ENCODE peak calls at places on chromosome 20, in five cellular contexts. W is PC-3, A is colonic mucosa, T is fibroblast of lung, I is MM.1S. D is an unnamed sample. For H3K36me3, the result is how much of the 10 kb centered on the place peaks cover.

GRCh38 chr20:38900606-38901005 is 25.6 kb upstream of the FAM83D start:
- DNase-seq in I (no peak), W (no peak), T (no peak), A (no peak), D (no peak)

GRCh38 chr20:62010551-62011402 is 54.9 kb downstream of the TAF4 start:
- DNase-seq in A (peak), T (peak), I (peak), W (peak), D (peak)

GRCh38 chr20:44743916-44744655 is 1.6 kb upstream of the KCNK15 start:
- DNase-seq in A (no peak), W (no peak), T (no peak), I (no peak), D (peak)

GRCh38 chr20:53050338-53050737 is 78.2 kb downstream of the TSHZ2 start:
- DNase-seq in A (no peak), W (no peak), T (no peak), I (no peak), D (no peak)

GRCh38 chr20:36314734-36315544 is 8.8 kb downstream of the DLGAP4 start:
- DNase-seq in A (no peak), W (no peak), T (no peak), I (no peak), D (no peak)

GRCh38 chr20:58721951-58722371 is 29.4 kb downstream of the NPEPL1 start:
- DNase-seq in I (no peak), A (peak), T (no peak), W (no peak), D (no peak)

GRCh38 chr20:50415516-50416268 is 94.5 kb upstream of the PTPN1 start:
- DNase-seq in W (peak), T (peak), A (peak), I (no peak), D (peak)

GRCh38 chr20:57374931-57375651 is 16.1 kb upstream of the RBM38 start:
- DNase-seq in W (no peak), T (no peak), A (no peak), I (no peak), D (peak)

GRCh38 chr20:19986419-19986818 is 30.7 kb upstream of the NAA20 start:
- DNase-seq in I (no peak), T (peak), A (no peak), W (no peak), D (no peak)

GRCh38 chr20:20188647-20189046 is 136.3 kb downstream of the CFAP61 start:
- DNase-seq in W (no peak), A (no peak), I (peak), T (no peak), D (no peak)

GRCh38 chr20:32612351-32612750 is 27.2 kb upstream of the NOL4L start:
- DNase-seq in W (no peak), A (no peak), I (no peak), T (no peak), D (no peak)

GRCh38 chr20:61330441-61330840 is 78.4 kb downstream of the CDH4 start:
- DNase-seq in A (no peak), I (no peak), W (no peak), T (no peak), D (no peak)

GRCh38 chr20:13102689-13103088 is 93.9 kb downstream of the SPTLC3 start:
- DNase-seq in I (no peak), A (peak), W (no peak), T (no peak), D (no peak)

GRCh38 chr20:50774515-50774914 is 20.3 kb upstream of the BCAS4 start:
- DNase-seq in A (no peak), W (no peak), T (no peak), I (no peak), D (no peak)

GRCh38 chr20:13953227-13953626 is 37.2 kb downstream of the SEL1L2 start:
- DNase-seq in W (no peak), A (no peak), T (no peak), I (no peak), D (no peak)

GRCh38 chr20:63772781-63773520 is 33.4 kb downstream of the SLC2A4RG start:
- DNase-seq in W (peak), A (no peak), I (no peak), T (no peak), D (peak)

GRCh38 chr20:43388267-43389081 is 69.2 kb upstream of the SRSF6 start:
- DNase-seq in T (no peak), A (no peak), W (no peak), I (no peak), D (no peak)

GRCh38 chr20:64078934-64079272 is 415 bp downstream of the RGS19 start:
- DNase-seq in W (no peak), T (no peak), A (no peak), I (no peak), D (no peak)

GRCh38 chr20:44092551-44093248 is 94.3 kb downstream of the JPH2 start:
- DNase-seq in T (peak), I (peak), A (peak), W (peak), D (no peak)

GRCh38 chr20:23361108-23361650 is 803 bp upstream of the GZF1 start:
- DNase-seq in I (no peak), A (peak), T (peak), W (peak), D (no peak)

GRCh38 chr20:40640667-40641066 is 48.4 kb downstream of the MAFB start:
- DNase-seq in T (no peak), W (no peak), I (no peak), A (no peak), D (no peak)

GRCh38 chr20:35490736-35491181 is 35.4 kb downstream of the CEP250 start:
- DNase-seq in W (no peak), I (peak), T (no peak), A (peak), D (no peak)

GRCh38 chr20:46108435-46108841 is 9.7 kb upstream of the CD40 start:
- DNase-seq in W (no peak), A (no peak), T (no peak), I (peak), D (no peak)

GRCh38 chr20:24403410-24403809 is 66.0 kb upstream of the SYNDIG1 start:
- DNase-seq in I (no peak), T (no peak), W (no peak), A (no peak), D (no peak)

GRCh38 chr20:53608456-53609413 is 15.1 kb upstream of the ZNF217 start:
- DNase-seq in I (no peak), T (no peak), W (no peak), A (peak), D (no peak)

GRCh38 chr20:33840759-33841438 is 29.8 kb downstream of the CHMP4B start:
- DNase-seq in A (no peak), I (peak), W (no peak), T (no peak), D (no peak)

GRCh38 chr20:36620917-36621316 is 15.3 kb downstream of the RAB5IF start:
- DNase-seq in W (no peak), T (no peak), I (no peak), A (no peak), D (no peak)

GRCh38 chr20:62860391-62860923 is 1.2 kb downstream of the TCFL5 start:
- DNase-seq in I (no peak), W (peak), T (peak), A (no peak), D (no peak)

GRCh38 chr20:19992996-19993908 is 23.9 kb upstream of the NAA20 start:
- DNase-seq in T (peak), W (peak), A (no peak), I (no peak), D (no peak)

GRCh38 chr20:37421988-37422387 is 76.0 kb downstream of the SRC start:
- DNase-seq in W (no peak), I (no peak), T (no peak), A (no peak), D (no peak)

GRCh38 chr20:16017656-16018055 is 555.6 kb downstream of the KIF16B start:
- DNase-seq in T (no peak), A (no peak), W (peak), I (no peak), D (no peak)

GRCh38 chr20:50482396-50482890 is 27.7 kb upstream of the PTPN1 start:
- DNase-seq in I (no peak), T (no peak), A (no peak), W (no peak), D (no peak)

GRCh38 chr20:46214831-46215488 is 93.3 kb downstream of the CDH22 start:
- DNase-seq in I (no peak), T (no peak), W (peak), A (no peak), D (no peak)

GRCh38 chr20:62411479-62412193 is 4.6 kb upstream of the CABLES2 start:
- DNase-seq in W (no peak), T (no peak), A (peak), I (no peak), D (no peak)

GRCh38 chr20:46651091-46651962 is at the start of gene SLC13A3:
- DNase-seq in W (no peak), A (no peak), I (no peak), T (no peak), D (no peak)

GRCh38 chr20:58650181-58650775 is 805 bp upstream of the STX16 start:
- DNase-seq in T (no peak), A (peak), W (no peak), I (no peak), D (no peak)

GRCh38 chr20:31594558-31595379 is 10.3 kb upstream of the ID1 start:
- DNase-seq in W (no peak), I (no peak), A (peak), T (no peak), D (peak)

GRCh38 chr20:36929290-36929689 is 22.2 kb downstream of the SAMHD1 start:
- DNase-seq in A (no peak), I (no peak), W (no peak), T (peak), D (no peak)

GRCh38 chr20:50558483-50558925 is 48.3 kb downstream of the PTPN1 start:
- DNase-seq in T (peak), W (peak), I (no peak), A (no peak), D (no peak)

GRCh38 chr20:62795023-62795761 is 1.1 kb upstream of the MRGBP start:
- DNase-seq in T (peak), A (peak), W (peak), I (peak), D (no peak)

GRCh38 chr20:1786061-1786460 is 109.1 kb upstream of the SIRPA start:
- DNase-seq in A (no peak), W (no peak), T (no peak), I (no peak), D (no peak)
- H3K9ac ChIP-seq in A (no peak), W (no peak), T (no peak), I (no peak), D (no peak)

DNA sequence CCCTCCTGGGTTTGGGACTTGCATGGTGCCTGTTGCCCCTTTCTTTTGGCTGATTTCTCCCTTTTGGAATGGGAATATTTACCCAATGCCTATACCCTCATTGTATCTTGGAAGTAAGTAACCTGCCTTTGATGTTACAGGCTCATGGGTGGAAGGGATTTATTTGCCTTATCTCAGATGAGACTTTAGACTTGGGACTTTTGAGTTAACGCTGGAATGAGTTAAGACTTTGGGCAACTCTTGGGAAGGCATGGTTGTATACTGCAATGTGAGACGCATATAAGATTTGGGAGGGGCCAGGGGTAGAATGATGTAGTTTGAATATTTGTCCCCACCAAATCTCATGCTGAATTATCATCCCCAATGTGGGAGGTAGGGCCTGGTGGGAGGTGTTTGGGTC is 75.5 kb downstream of the SYCP2 start:
- DNase-seq in A (no peak), W (no peak), I (no peak), T (no peak), D (no peak)
- H3K36me3 ChIP-seq in A (under half), W (under half), I (under half), T (under half), D (under half)

GRCh38 chr20:59752704-59753460 is 148.5 kb downstream of the PHACTR3 start:
- DNase-seq in T (no peak), W (no peak), I (peak), A (no peak), D (no peak)

GRCh38 chr20:59750209-59750840 is 146.0 kb downstream of the PHACTR3 start:
- DNase-seq in W (no peak), T (no peak), A (no peak), I (no peak), D (no peak)

GRCh38 chr20:59752101-59752586 is 147.8 kb downstream of the PHACTR3 start:
- DNase-seq in A (no peak), T (no peak), W (no peak), I (peak), D (no peak)

GRCh38 chr20:59749293-59749680 is 144.9 kb downstream of the PHACTR3 start:
- DNase-seq in T (peak), I (no peak), A (no peak), W (peak), D (no peak)

GRCh38 chr20:59751075-59751711 is 146.9 kb downstream of the PHACTR3 start:
- DNase-seq in A (peak), I (peak), W (peak), T (peak), D (peak)
- TF ChIP-seq CTCF in A (peak), I (peak), W (peak), T (peak), D (peak)

DNA sequence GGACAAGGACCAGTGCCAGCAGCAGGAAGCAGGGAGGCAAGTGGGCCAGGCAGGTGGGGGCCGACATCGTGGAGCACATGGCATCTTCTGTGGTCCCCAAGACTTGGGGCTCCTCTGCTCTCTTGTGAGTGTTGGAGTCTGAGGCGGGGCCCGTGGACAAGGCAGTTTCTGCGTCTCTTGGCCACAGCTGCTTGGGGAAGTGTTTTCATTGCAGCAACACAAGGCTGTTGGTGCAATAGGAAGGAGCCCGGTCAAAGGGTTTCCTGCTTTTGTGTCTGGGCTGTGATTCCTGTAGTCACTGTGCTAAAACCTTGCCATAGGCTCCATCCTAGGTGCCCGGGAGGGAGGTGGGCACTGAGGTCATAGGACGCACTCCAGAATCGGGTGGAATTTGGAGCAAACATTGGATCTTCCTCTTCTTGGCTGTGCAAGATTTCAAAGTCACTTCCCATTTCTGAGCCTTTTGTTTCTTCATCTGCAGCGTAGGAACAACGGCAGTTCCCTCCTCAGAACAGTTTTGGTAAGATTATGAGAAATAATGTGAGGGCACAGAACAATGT is at the start of gene SIRPB2:
- DNase-seq in A (no peak), I (no peak), W (no peak), T (no peak), D (no peak)
- H3K9ac ChIP-seq in A (peak), I (no peak), W (no peak), T (no peak), D (no peak)

GRCh38 chr20:18527339-18527738 is 19.6 kb downstream of the SEC23B start:
- DNase-seq in T (no peak), W (no peak), I (no peak), A (no peak), D (no peak)
- H3K36me3 ChIP-seq in T (under half), W (half or more), I (under half), A (under half), D (under half)